ENCODE peak calls at places on chromosome 17, in seven cellular contexts. One of them, this sample, is unnamed.

GRCh38 chr17:47719411-47720152 is 13.5 kb upstream of the TBX21 start:
- DNase-seq in uterus: no peak
- DNase-seq in prostate gland: no peak
- DNase-seq in transverse colon: no peak
- DNase-seq in esophagus muscularis mucosa: no peak
- DNase-seq in breast epithelium: no peak
- DNase-seq in tibial nerve: no peak
- DNase-seq in this sample: no peak

GRCh38 chr17:33811006-33811760 is 443.9 kb upstream of the CCL2 start:
- DNase-seq in prostate gland: no peak
- DNase-seq in esophagus muscularis mucosa: no peak
- DNase-seq in breast epithelium: no peak
- DNase-seq in tibial nerve: no peak
- DNase-seq in transverse colon: no peak
- DNase-seq in uterus: no peak
- DNase-seq in this sample: no peak

GRCh38 chr17:35160354-35161201 is 13.0 kb downstream of the UNC45B start:
- DNase-seq in prostate gland: no peak
- DNase-seq in esophagus muscularis mucosa: no peak
- DNase-seq in uterus: no peak
- DNase-seq in breast epithelium: no peak
- DNase-seq in tibial nerve: no peak
- DNase-seq in transverse colon: no peak
- DNase-seq in this sample: no peak

GRCh38 chr17:64492481-64493109 is 4.3 kb downstream of the POLG2 start:
- DNase-seq in prostate gland: no peak
- DNase-seq in esophagus muscularis mucosa: no peak
- DNase-seq in transverse colon: no peak
- DNase-seq in breast epithelium: no peak
- DNase-seq in uterus: no peak
- DNase-seq in tibial nerve: no peak
- DNase-seq in this sample: no peak

GRCh38 chr17:16929281-16929680 is 42.6 kb downstream of the TNFRSF13B start:
- DNase-seq in tibial nerve: no peak
- DNase-seq in transverse colon: no peak
- DNase-seq in esophagus muscularis mucosa: no peak
- DNase-seq in breast epithelium: no peak
- DNase-seq in prostate gland: no peak
- DNase-seq in uterus: no peak
- DNase-seq in this sample: no peak

GRCh38 chr17:65523411-65523810 is 38.0 kb downstream of the AXIN2 start:
- DNase-seq in breast epithelium: no peak
- DNase-seq in uterus: no peak
- DNase-seq in transverse colon: no peak
- DNase-seq in esophagus muscularis mucosa: no peak
- DNase-seq in tibial nerve: no peak
- DNase-seq in prostate gland: no peak
- DNase-seq in this sample: no peak

GRCh38 chr17:55407641-55408566 is 13.7 kb downstream of the MMD start:
- DNase-seq in esophagus muscularis mucosa: no peak
- DNase-seq in breast epithelium: no peak
- DNase-seq in transverse colon: no peak
- DNase-seq in tibial nerve: no peak
- DNase-seq in uterus: no peak
- DNase-seq in prostate gland: no peak
- DNase-seq in this sample: no peak

GRCh38 chr17:63841350-63842172 is 924 bp downstream of the SMARCD2 start:
- DNase-seq in prostate gland: peak; percentile 45
- DNase-seq in uterus: peak; percentile 57
- DNase-seq in esophagus muscularis mucosa: no peak
- DNase-seq in transverse colon: peak; percentile 65
- DNase-seq in tibial nerve: no peak
- DNase-seq in breast epithelium: peak; percentile 61
- DNase-seq in this sample: peak; percentile 56

GRCh38 chr17:5097101-5097834 is 14.4 kb downstream of the ZNF232 start:
- DNase-seq in tibial nerve: no peak
- DNase-seq in uterus: peak; percentile 44
- DNase-seq in transverse colon: peak; percentile 50
- DNase-seq in breast epithelium: no peak
- DNase-seq in esophagus muscularis mucosa: no peak
- DNase-seq in prostate gland: peak; percentile 60
- DNase-seq in this sample: peak; percentile 55

GRCh38 chr17:3828151-3828851 is 17.7 kb downstream of the NCBP3 start:
- DNase-seq in uterus: no peak
- DNase-seq in tibial nerve: no peak
- DNase-seq in breast epithelium: no peak
- DNase-seq in transverse colon: no peak
- DNase-seq in esophagus muscularis mucosa: no peak
- DNase-seq in prostate gland: no peak
- DNase-seq in this sample: peak; percentile 70

GRCh38 chr17:1058423-1059130 is 61.6 kb downstream of the TIMM22 start:
- DNase-seq in breast epithelium: no peak
- DNase-seq in uterus: no peak
- DNase-seq in tibial nerve: no peak
- DNase-seq in esophagus muscularis mucosa: no peak
- DNase-seq in prostate gland: no peak
- DNase-seq in transverse colon: peak; percentile 65
- DNase-seq in this sample: no peak

GRCh38 chr17:48392836-48393235 is 37.2 kb downstream of the SKAP1 start:
- DNase-seq in prostate gland: no peak
- DNase-seq in tibial nerve: no peak
- DNase-seq in transverse colon: no peak
- DNase-seq in esophagus muscularis mucosa: no peak
- DNase-seq in uterus: no peak
- DNase-seq in breast epithelium: no peak
- DNase-seq in this sample: no peak

GRCh38 chr17:164536-165235 is 16.8 kb downstream of the DOC2B start:
- DNase-seq in transverse colon: peak; percentile 25
- DNase-seq in uterus: peak; percentile 56
- DNase-seq in esophagus muscularis mucosa: no peak
- DNase-seq in prostate gland: no peak
- DNase-seq in tibial nerve: no peak
- DNase-seq in breast epithelium: no peak
- DNase-seq in this sample: peak; percentile 26

GRCh38 chr17:65618516-65618915 is 57.1 kb upstream of the AXIN2 start:
- DNase-seq in uterus: no peak
- DNase-seq in transverse colon: no peak
- DNase-seq in prostate gland: no peak
- DNase-seq in breast epithelium: no peak
- DNase-seq in esophagus muscularis mucosa: no peak
- DNase-seq in tibial nerve: no peak
- DNase-seq in this sample: no peak

GRCh38 chr17:47875586-47875985 is 20.4 kb upstream of the SP2 start:
- DNase-seq in uterus: no peak
- DNase-seq in tibial nerve: no peak
- DNase-seq in prostate gland: no peak
- DNase-seq in transverse colon: no peak
- DNase-seq in breast epithelium: no peak
- DNase-seq in esophagus muscularis mucosa: no peak
- DNase-seq in this sample: no peak

GRCh38 chr17:82832411-82832810 is 7.4 kb downstream of the ZNF750 start:
- DNase-seq in breast epithelium: no peak
- DNase-seq in esophagus muscularis mucosa: no peak
- DNase-seq in uterus: no peak
- DNase-seq in prostate gland: no peak
- DNase-seq in transverse colon: no peak
- DNase-seq in tibial nerve: no peak
- DNase-seq in this sample: no peak

DNA sequence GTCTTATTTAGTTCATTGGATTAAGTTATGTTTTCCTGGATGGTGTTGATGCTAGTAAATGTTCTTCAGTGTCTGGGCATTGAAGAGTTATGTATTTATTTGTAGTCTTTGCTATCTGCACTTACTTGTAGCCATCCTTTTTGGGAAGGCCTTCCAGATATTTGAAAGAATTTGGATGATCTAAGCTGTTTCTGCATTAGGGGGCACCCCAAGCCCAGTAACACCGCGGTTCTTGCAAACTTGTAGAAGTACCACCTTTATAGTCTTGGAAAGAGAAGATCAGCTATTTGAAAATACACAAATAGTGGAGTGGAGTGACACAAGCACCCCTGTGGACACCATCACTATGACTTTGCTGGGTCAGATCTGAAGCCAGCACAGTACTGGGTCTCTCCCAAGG is 175.9 kb upstream of the KIF2B start:
- DNase-seq in breast epithelium: no peak
- DNase-seq in transverse colon: no peak
- DNase-seq in esophagus muscularis mucosa: no peak
- DNase-seq in prostate gland: no peak
- DNase-seq in tibial nerve: no peak
- DNase-seq in uterus: no peak
- DNase-seq in this sample: no peak
- H3K4me3 ChIP-seq in breast epithelium: no peak overlapping the region
- H3K4me3 ChIP-seq in transverse colon: no peak overlapping the region
- H3K4me3 ChIP-seq in esophagus muscularis mucosa: no peak overlapping the region
- H3K4me3 ChIP-seq in prostate gland: no peak overlapping the region
- H3K4me3 ChIP-seq in tibial nerve: no peak overlapping the region
- H3K4me3 ChIP-seq in uterus: no peak overlapping the region
- H3K4me3 ChIP-seq in this sample: no peak overlapping the region

GRCh38 chr17:78357177-78357586 is 2.7 kb downstream of the SOCS3 start:
- DNase-seq in breast epithelium: no peak
- DNase-seq in prostate gland: no peak
- DNase-seq in uterus: peak; percentile 45
- DNase-seq in transverse colon: no peak
- DNase-seq in tibial nerve: no peak
- DNase-seq in esophagus muscularis mucosa: no peak
- DNase-seq in this sample: peak; percentile 77
- H3K4me1 ChIP-seq in breast epithelium: peaks cover 12% of the 10 kb centered on the region
- H3K4me1 ChIP-seq in prostate gland: peaks cover 12% of the 10 kb centered on the region
- H3K4me1 ChIP-seq in uterus: peaks cover 18% of the 10 kb centered on the region
- H3K4me1 ChIP-seq in transverse colon: peaks cover 67% of the 10 kb centered on the region
- H3K4me1 ChIP-seq in tibial nerve: peaks cover 52% of the 10 kb centered on the region
- H3K4me1 ChIP-seq in esophagus muscularis mucosa: peaks cover 78% of the 10 kb centered on the region
- H3K4me1 ChIP-seq in this sample: peaks cover 17% of the 10 kb centered on the region

DNA sequence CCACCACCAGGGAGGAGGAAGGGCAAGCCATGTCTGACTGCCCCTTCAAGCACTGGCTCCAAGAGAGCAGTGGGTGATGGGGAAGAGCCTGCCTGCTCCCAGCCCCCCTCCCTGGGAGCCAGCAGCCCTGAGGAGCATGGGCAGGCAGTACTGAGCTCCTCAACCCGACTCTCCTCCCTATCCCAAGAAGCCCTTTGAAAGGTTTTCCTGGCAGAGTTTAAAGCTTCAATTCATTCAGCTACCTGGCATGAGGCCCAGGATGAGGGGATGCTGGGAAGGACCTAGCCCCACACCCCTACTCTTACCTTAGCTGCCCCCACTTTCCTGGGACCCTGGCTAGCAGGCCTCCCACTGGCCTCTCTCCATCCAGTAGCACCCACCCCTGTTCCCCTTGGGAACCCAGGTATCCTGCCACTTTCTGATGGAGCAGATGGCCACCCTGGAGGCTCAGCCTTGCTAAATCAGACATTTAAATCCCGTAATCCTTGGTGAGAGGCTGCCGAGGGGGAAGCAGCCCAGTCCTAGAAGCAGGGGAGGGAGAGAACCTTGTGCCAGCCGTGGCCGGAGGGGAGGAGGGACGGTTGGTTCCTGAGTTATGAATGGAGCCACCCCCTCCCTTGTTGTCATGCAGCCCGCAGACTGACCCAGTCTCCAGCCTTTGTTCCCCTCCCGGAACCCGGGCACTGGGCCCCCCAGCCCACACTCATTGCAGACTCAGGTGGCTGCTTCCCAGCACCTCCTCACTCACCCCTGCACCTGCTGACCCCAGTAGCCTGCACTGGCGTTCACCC is 17.1 kb downstream of the ATP1B2 start:
- DNase-seq in uterus: no peak
- DNase-seq in transverse colon: no peak
- DNase-seq in tibial nerve: no peak
- DNase-seq in prostate gland: no peak
- DNase-seq in breast epithelium: no peak
- DNase-seq in esophagus muscularis mucosa: no peak
- DNase-seq in this sample: peak; percentile 54
- TF ChIP-seq POLR2A in uterus: no peak
- TF ChIP-seq POLR2A in transverse colon: no peak
- TF ChIP-seq POLR2A in tibial nerve: no peak
- TF ChIP-seq POLR2A in prostate gland: no peak
- TF ChIP-seq POLR2A in breast epithelium: no peak
- TF ChIP-seq POLR2A in esophagus muscularis mucosa: no peak
- TF ChIP-seq POLR2A in this sample: no peak

GRCh38 chr17:72351884-72352346 is 231.1 kb downstream of the SOX9 start:
- DNase-seq in breast epithelium: no peak
- DNase-seq in esophagus muscularis mucosa: no peak
- DNase-seq in uterus: no peak
- DNase-seq in tibial nerve: no peak
- DNase-seq in transverse colon: no peak
- DNase-seq in prostate gland: peak; percentile 49
- DNase-seq in this sample: peak; percentile 44
- H3K4me3 ChIP-seq in breast epithelium: no peak overlapping the region
- H3K4me3 ChIP-seq in esophagus muscularis mucosa: no peak overlapping the region
- H3K4me3 ChIP-seq in uterus: no peak overlapping the region
- H3K4me3 ChIP-seq in tibial nerve: no peak overlapping the region
- H3K4me3 ChIP-seq in transverse colon: no peak overlapping the region
- H3K4me3 ChIP-seq in prostate gland: no peak overlapping the region
- H3K4me3 ChIP-seq in this sample: no peak overlapping the region

GRCh38 chr17:32658470-32659418 is 172.0 kb downstream of the CDK5R1 start:
- DNase-seq in prostate gland: no peak
- DNase-seq in uterus: no peak
- DNase-seq in transverse colon: no peak
- DNase-seq in breast epithelium: no peak
- DNase-seq in tibial nerve: no peak
- DNase-seq in esophagus muscularis mucosa: no peak
- DNase-seq in this sample: peak; percentile 55
- H3K4me1 ChIP-seq in prostate gland: no peaks in the 10 kb centered on the region
- H3K4me1 ChIP-seq in uterus: peaks cover 17% of the 10 kb centered on the region
- H3K4me1 ChIP-seq in transverse colon: no peaks in the 10 kb centered on the region
- H3K4me1 ChIP-seq in breast epithelium: no peaks in the 10 kb centered on the region
- H3K4me1 ChIP-seq in tibial nerve: no peaks in the 10 kb centered on the region
- H3K4me1 ChIP-seq in esophagus muscularis mucosa: peaks cover 15% of the 10 kb centered on the region
- H3K4me1 ChIP-seq in this sample: peaks cover 15% of the 10 kb centered on the region

DNA sequence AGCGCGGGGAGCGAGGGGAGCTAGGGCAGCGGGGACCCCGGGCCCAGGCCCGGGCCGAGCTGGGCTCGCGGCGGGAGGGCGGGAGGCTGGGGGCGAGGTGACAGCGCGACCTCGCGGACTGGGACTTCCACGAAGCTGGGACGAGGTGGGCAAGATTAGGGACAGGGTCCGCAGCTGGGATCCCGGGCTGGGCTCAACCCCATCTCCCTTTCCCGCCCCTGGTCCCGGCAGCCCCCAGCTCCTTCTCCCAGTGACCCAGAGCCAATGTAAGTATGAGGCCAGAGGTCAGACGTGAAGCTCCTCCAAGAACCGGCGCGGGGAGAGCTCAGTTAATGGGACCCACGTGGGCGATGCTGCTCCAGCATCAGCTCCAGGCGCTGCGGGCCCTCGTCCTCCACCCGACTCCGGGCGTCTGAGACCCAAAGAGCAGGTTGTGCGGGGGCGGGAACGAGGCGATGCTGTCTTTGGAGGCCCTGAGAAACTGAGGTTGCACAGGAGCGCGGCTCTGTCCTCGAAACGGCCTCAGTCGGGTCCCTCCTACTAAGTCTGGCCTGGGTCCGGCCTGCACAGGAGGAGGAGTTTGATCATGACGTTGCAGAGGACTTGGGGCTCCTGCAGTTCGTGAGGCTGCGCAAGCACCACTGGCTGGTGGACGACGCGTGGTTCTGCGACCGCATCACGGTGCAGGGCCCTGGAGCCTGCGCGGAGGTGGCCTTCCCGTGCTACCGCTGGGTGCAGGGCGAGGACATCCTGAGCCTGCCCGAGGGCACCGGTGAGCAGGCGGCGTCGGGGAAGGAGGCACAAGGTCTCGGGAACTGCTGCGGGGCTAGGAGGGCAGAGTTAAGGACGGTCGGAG is 635 bp downstream of the ALOX12 start:
- DNase-seq in tibial nerve: no peak
- DNase-seq in esophagus muscularis mucosa: no peak
- DNase-seq in transverse colon: no peak
- DNase-seq in breast epithelium: no peak
- DNase-seq in uterus: no peak
- DNase-seq in prostate gland: no peak
- DNase-seq in this sample: no peak
- TF ChIP-seq POLR2A in tibial nerve: no peak
- TF ChIP-seq POLR2A in esophagus muscularis mucosa: no peak
- TF ChIP-seq POLR2A in transverse colon: no peak
- TF ChIP-seq POLR2A in breast epithelium: no peak
- TF ChIP-seq POLR2A in uterus: no peak
- TF ChIP-seq POLR2A in prostate gland: no peak
- TF ChIP-seq POLR2A in this sample: no peak